ENCODE peak calls at places on chromosome 4, in ten cellular contexts. B, T, H, E, Q, F, G, A, J and W are unnamed samples.

GRCh38 chr4:100977746-100978397 is 369.5 kb downstream of the PPP3CA start:
- DNase-seq in B (peak), T (no peak), H (no peak), E (no peak), Q (no peak), F (no peak), G (no peak), A (no peak), J (no peak), W (no peak)

GRCh38 chr4:146063143-146063542 is 112.4 kb upstream of the LSM6 start:
- DNase-seq in B (no peak), T (no peak), H (no peak), E (no peak), Q (no peak), F (no peak), G (no peak), A (no peak), J (no peak), W (no peak)

GRCh38 chr4:106238819-106239420 is 77.1 kb downstream of the TBCK start:
- DNase-seq in B (peak), T (peak), H (no peak), E (no peak), Q (peak), F (peak), G (no peak), A (peak), J (no peak), W (peak)

GRCh38 chr4:25953740-25954139 is 39.7 kb downstream of the SMIM20 start:
- DNase-seq in B (no peak), T (no peak), H (no peak), E (no peak), Q (peak), F (peak), G (no peak), A (peak), J (no peak), W (peak)

GRCh38 chr4:163157157-163157556 is 9.5 kb downstream of the NAF1 start:
- DNase-seq in B (no peak), T (no peak), H (no peak), E (no peak), Q (no peak), F (peak), G (no peak), A (no peak), J (no peak), W (peak)

GRCh38 chr4:6916587-6917444 is 7.2 kb downstream of the TBC1D14 start:
- DNase-seq in B (no peak), T (no peak), H (no peak), E (peak), Q (no peak), F (peak), G (no peak), A (no peak), J (peak), W (no peak)

GRCh38 chr4:121989715-121990114 is 37.9 kb upstream of the TRPC3 start:
- DNase-seq in B (peak), T (no peak), H (no peak), E (no peak), Q (no peak), F (peak), G (no peak), A (no peak), J (no peak), W (peak)

GRCh38 chr4:76894537-76894936 is 3.4 kb downstream of the SOWAHB start:
- DNase-seq in B (no peak), T (no peak), H (no peak), E (no peak), Q (no peak), F (no peak), G (no peak), A (no peak), J (no peak), W (no peak)

GRCh38 chr4:187317799-187318198 is 594.1 kb upstream of the FAT1 start:
- DNase-seq in B (no peak), T (no peak), H (no peak), E (no peak), Q (no peak), F (no peak), G (no peak), A (no peak), J (no peak), W (no peak)

GRCh38 chr4:94508256-94508655 is 56.5 kb downstream of the PDLIM5 start:
- DNase-seq in B (no peak), T (no peak), H (no peak), E (no peak), Q (no peak), F (no peak), G (no peak), A (no peak), J (no peak), W (no peak)

GRCh38 chr4:110165382-110166285 is 32.8 kb downstream of the ELOVL6 start:
- DNase-seq in B (peak), T (no peak), H (peak), E (no peak), Q (peak), F (peak), G (no peak), A (peak), J (peak), W (peak)

GRCh38 chr4:168177546-168178149 is 85.3 kb downstream of the ANXA10 start:
- DNase-seq in B (no peak), T (no peak), H (no peak), E (no peak), Q (no peak), F (no peak), G (no peak), A (no peak), J (no peak), W (no peak)

GRCh38 chr4:55507612-55508011 is 39.1 kb downstream of the CLOCK start:
- DNase-seq in B (no peak), T (no peak), H (no peak), E (no peak), Q (no peak), F (no peak), G (no peak), A (no peak), J (no peak), W (no peak)

GRCh38 chr4:24791043-24791442 is 4.3 kb upstream of the SOD3 start:
- DNase-seq in B (no peak), T (no peak), H (no peak), E (no peak), Q (no peak), F (no peak), G (no peak), A (no peak), J (no peak), W (no peak)

GRCh38 chr4:153151535-153152452 is 52.4 kb upstream of the TRIM2 start:
- DNase-seq in B (no peak), T (peak), H (no peak), E (peak), Q (peak), F (peak), G (peak), A (no peak), J (peak), W (no peak)

GRCh38 chr4:183355405-183355804 is 33.2 kb upstream of the CLDN24 start:
- DNase-seq in B (peak), T (no peak), H (no peak), E (no peak), Q (peak), F (peak), G (no peak), A (no peak), J (no peak), W (peak)

GRCh38 chr4:110742148-110742547 is 119.3 kb upstream of the PITX2 start:
- DNase-seq in B (no peak), T (no peak), H (no peak), E (no peak), Q (peak), F (peak), G (no peak), A (no peak), J (no peak), W (no peak)

GRCh38 chr4:20194079-20195013 is 57.4 kb upstream of the SLIT2 start:
- DNase-seq in B (peak), T (no peak), H (no peak), E (no peak), Q (peak), F (peak), G (no peak), A (peak), J (no peak), W (peak)

GRCh38 chr4:147118523-147118922 is 172.9 kb upstream of the TTC29 start:
- DNase-seq in B (no peak), T (no peak), H (no peak), E (no peak), Q (no peak), F (no peak), G (peak), A (no peak), J (no peak), W (peak)

GRCh38 chr4:80202190-80202711 is 4.9 kb downstream of the PRDM8 start:
- DNase-seq in B (no peak), T (peak), H (peak), E (peak), Q (peak), F (peak), G (peak), A (no peak), J (peak), W (peak)

GRCh38 chr4:8732092-8732491 is 139.5 kb downstream of the CPZ start:
- DNase-seq in B (no peak), T (no peak), H (no peak), E (no peak), Q (no peak), F (no peak), G (no peak), A (no peak), J (no peak), W (no peak)

GRCh38 chr4:77872723-77873435 is 10.2 kb downstream of the MRPL1 start:
- DNase-seq in B (no peak), T (no peak), H (no peak), E (no peak), Q (no peak), F (no peak), G (no peak), A (no peak), J (no peak), W (no peak)

GRCh38 chr4:38818441-38818976 is 13.9 kb upstream of the TLR1 start:
- DNase-seq in B (no peak), T (no peak), H (no peak), E (no peak), Q (peak), F (peak), G (no peak), A (no peak), J (no peak), W (no peak)

GRCh38 chr4:54840992-54841768 is 183.4 kb downstream of the KIT start:
- DNase-seq in B (peak), T (no peak), H (no peak), E (peak), Q (peak), F (no peak), G (no peak), A (peak), J (no peak), W (peak)

GRCh38 chr4:25779021-25779420 is 83.8 kb downstream of the SEL1L3 start:
- DNase-seq in B (no peak), T (no peak), H (no peak), E (no peak), Q (peak), F (peak), G (no peak), A (no peak), J (no peak), W (no peak)

GRCh38 chr4:134666640-134667039 is 465.1 kb upstream of the PABPC4L start:
- DNase-seq in B (no peak), T (no peak), H (no peak), E (no peak), Q (no peak), F (no peak), G (no peak), A (no peak), J (no peak), W (no peak)

GRCh38 chr4:26219206-26219605 is 101.6 kb upstream of the RBPJ start:
- DNase-seq in B (no peak), T (no peak), H (no peak), E (no peak), Q (no peak), F (no peak), G (no peak), A (no peak), J (no peak), W (no peak)

GRCh38 chr4:2948895-2949781 is 14.1 kb downstream of the NOP14 start:
- DNase-seq in B (no peak), T (peak), H (no peak), E (peak), Q (peak), F (peak), G (no peak), A (no peak), J (no peak), W (peak)

GRCh38 chr4:133389029-133389428 is 239.9 kb downstream of the PCDH10 start:
- DNase-seq in B (no peak), T (no peak), H (no peak), E (no peak), Q (no peak), F (no peak), G (no peak), A (no peak), J (no peak), W (no peak)

GRCh38 chr4:57044996-57045395 is 65.2 kb downstream of the IGFBP7 start:
- DNase-seq in B (no peak), T (no peak), H (no peak), E (no peak), Q (peak), F (no peak), G (no peak), A (no peak), J (no peak), W (peak)